ENCODE peak calls at places on chromosomes 13 and 19, in five cellular contexts. H is IMR-90, Z is HepG2, J is SK-N-SH, R is K562. Q is an unnamed sample.

GRCh38 chr19:28873301-28873700 is 339.6 kb downstream of the UQCRFS1 start:
- DNase-seq in R (no peak), J (no peak), Z (no peak), H (no peak), Q (no peak)

GRCh38 chr13:113489549-113490495 is 689 bp downstream of the DCUN1D2 start:
- DNase-seq in Z (no peak), J (peak), R (peak), H (peak), Q (no peak)

GRCh38 chr13:25633108-25633507 is 261.3 kb downstream of the ATP8A2 start:
- DNase-seq in Z (no peak), J (no peak), R (no peak), H (no peak), Q (no peak)

GRCh38 chr19:13866463-13867046 is 10.4 kb upstream of the NANOS3 start:
- DNase-seq in R (no peak), J (no peak), Z (no peak), H (no peak), Q (no peak)

GRCh38 chr19:1027020-1027952 is 878 bp downstream of the CNN2 start:
- DNase-seq in Z (no peak), R (no peak), J (no peak), H (no peak), Q (no peak)

GRCh38 chr13:90258129-90258528 is 1089.4 kb upstream of the MIR17HG start:
- DNase-seq in Z (no peak), J (no peak), H (no peak), R (no peak), Q (no peak)

GRCh38 chr19:11373166-11373884 is 1.1 kb upstream of the SWSAP1 start:
- DNase-seq in Z (no peak), R (no peak), J (peak), H (no peak), Q (no peak)

GRCh38 chr19:737591-738093 is 13.3 kb upstream of the MISP start:
- DNase-seq in R (peak), Z (peak), H (peak), J (peak), Q (no peak)

GRCh38 chr19:7862413-7862951 is 11.7 kb downstream of the PRR36 start:
- DNase-seq in R (peak), Z (no peak), H (peak), J (peak), Q (no peak)

GRCh38 chr13:43783820-43784219 is 3.0 kb downstream of the ENOX1 start:
- DNase-seq in R (no peak), Z (no peak), J (peak), H (peak), Q (no peak)

GRCh38 chr19:13163609-13164364 is 13.6 kb downstream of the IER2 start:
- DNase-seq in Z (peak), J (peak), H (peak), R (peak), Q (no peak)

GRCh38 chr19:7633619-7634018 is at the start of gene PCP2:
- DNase-seq in H (no peak), Z (no peak), R (no peak), J (no peak), Q (no peak)

GRCh38 chr13:40485611-40486517 is 180.6 kb downstream of the FOXO1 start:
- DNase-seq in Z (no peak), J (no peak), R (no peak), H (no peak), Q (no peak)

GRCh38 chr13:98672947-98673545 is 79.4 kb downstream of the SLC15A1 start:
- DNase-seq in R (peak), H (peak), Z (peak), J (peak), Q (peak)

GRCh38 chr13:21124853-21125252 is 51.5 kb downstream of the SKA3 start:
- DNase-seq in H (peak), Z (peak), J (peak), R (no peak), Q (no peak)

GRCh38 chr19:29616541-29616940 is 10.5 kb downstream of the POP4 start:
- DNase-seq in J (no peak), R (no peak), Z (no peak), H (no peak), Q (no peak)

GRCh38 chr19:33388817-33389573 is 15.5 kb downstream of the CEBPG start:
- DNase-seq in J (peak), H (no peak), Z (no peak), R (no peak), Q (no peak)

GRCh38 chr13:111850458-111850857 is 216.5 kb upstream of the SOX1 start:
- DNase-seq in R (no peak), J (no peak), Z (no peak), H (no peak), Q (no peak)

GRCh38 chr19:18417250-18418033 is 1.8 kb upstream of the SSBP4 start:
- DNase-seq in J (peak), H (peak), R (peak), Z (peak), Q (no peak)
- TF ChIP-seq MXI1 in J (no peak), H (no peak), R (no peak), Z (peak), Q (no peak)

GRCh38 chr19:45306522-45307027 is 16.1 kb downstream of the CKM start:
- DNase-seq in Z (no peak), J (no peak), H (no peak), R (peak), Q (no peak)

GRCh38 chr19:45305421-45305820 is 17.3 kb downstream of the CKM start:
- DNase-seq in H (no peak), J (no peak), R (peak), Z (peak), Q (no peak)

GRCh38 chr19:45307361-45307760 is 15.3 kb downstream of the CKM start:
- DNase-seq in R (no peak), H (no peak), Z (no peak), J (no peak), Q (no peak)

GRCh38 chr19:45305007-45305406 is 17.7 kb downstream of the CKM start:
- DNase-seq in H (no peak), R (no peak), Z (no peak), J (no peak), Q (no peak)

GRCh38 chr19:45306040-45306439 is 16.6 kb downstream of the CKM start:
- DNase-seq in H (no peak), R (no peak), J (no peak), Z (no peak), Q (no peak)
- TF ChIP-seq MXI1 in H (no peak), R (no peak), J (no peak), Z (no peak), Q (no peak)

DNA sequence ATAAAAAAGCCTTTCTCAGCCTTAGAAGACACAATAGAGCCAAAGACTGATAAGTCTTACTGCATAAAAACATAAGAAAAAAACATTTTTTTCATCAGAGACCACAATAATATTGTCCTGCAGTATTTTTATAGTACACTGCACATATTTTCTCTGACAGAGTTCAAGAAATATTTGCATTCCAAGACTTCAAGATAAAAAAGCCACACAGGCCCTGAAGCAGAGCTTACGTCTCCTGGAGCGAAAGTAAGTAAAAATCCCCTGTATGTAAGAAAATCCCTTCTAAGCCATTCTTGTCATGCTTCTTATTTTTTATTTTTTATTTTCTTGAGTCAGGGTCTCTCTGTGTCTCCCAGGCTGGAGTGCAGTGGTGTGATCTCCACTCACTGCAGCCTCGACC is 755.9 kb downstream of the LIG4 start:
- DNase-seq in J (no peak), Z (no peak), R (no peak), H (peak), Q (no peak)
- TF ChIP-seq MXI1 in J (no peak), Z (no peak), R (no peak), H (no peak), Q (no peak)

GRCh38 chr19:2491130-2491801 is 15.3 kb downstream of the GADD45B start:
- DNase-seq in Z (no peak), R (no peak), J (no peak), H (peak), Q (no peak)
- TF ChIP-seq MXI1 in Z (no peak), R (no peak), J (no peak), H (no peak), Q (no peak)

GRCh38 chr13:72246396-72246795 is 379.4 kb upstream of the DACH1 start:
- DNase-seq in H (no peak), R (no peak), Z (no peak), J (no peak), Q (no peak)
- TF ChIP-seq MXI1 in H (no peak), R (no peak), Z (no peak), J (no peak), Q (no peak)

Q was measured in GM12878.